ENCODE peak calls at places on chromosomes 13 and 19, in six cellular contexts. V, T, F, M, C and Q are unnamed samples.

GRCh38 chr13:65479692-65480091 is 1750.4 kb downstream of the PCDH9 start:
- DNase-seq in V (no peak), T (no peak), F (no peak), M (no peak), C (no peak), Q (no peak)

GRCh38 chr19:11435833-11436313 is 438 bp downstream of the PRKCSH start:
- DNase-seq in V (no peak), T (peak; percentile 31), F (no peak), M (no peak), C (peak; percentile 54), Q (no peak)

GRCh38 chr13:95251641-95252040 is 49.6 kb downstream of the ABCC4 start:
- DNase-seq in V (no peak), T (no peak), F (no peak), M (no peak), C (peak; percentile 44), Q (no peak)

GRCh38 chr19:18756896-18757295 is 34.2 kb downstream of the COMP start:
- DNase-seq in V (no peak), T (no peak), F (no peak), M (peak; percentile 90), C (no peak), Q (no peak)

GRCh38 chr19:7682175-7682855 is 1.7 kb downstream of the TRAPPC5 start:
- DNase-seq in V (no peak), T (no peak), F (no peak), M (no peak), C (no peak), Q (peak; percentile 72)

GRCh38 chr13:99432637-99433542 is 68.4 kb upstream of the TM9SF2 start:
- DNase-seq in V (peak; percentile 49), T (peak; percentile 73), F (peak; percentile 54), M (peak; percentile 76), C (peak; percentile 91), Q (peak; percentile 81)

GRCh38 chr13:73189766-73190165 is 131.0 kb downstream of the KLF5 start:
- DNase-seq in V (no peak), T (no peak), F (no peak), M (no peak), C (no peak), Q (no peak)

GRCh38 chr19:2840794-2841790 is at the start of gene ZNF555:
- DNase-seq in V (peak; percentile 97), T (peak; percentile 98), F (peak; percentile 95), M (peak; percentile 100), C (peak; percentile 99), Q (peak; percentile 99)

GRCh38 chr19:33302974-33303790 is 848 bp upstream of the CEBPA start:
- DNase-seq in V (no peak), T (peak; percentile 41), F (no peak), M (peak; percentile 68), C (peak; percentile 66), Q (peak; percentile 66)

GRCh38 chr13:59542303-59542702 is 621.4 kb downstream of the DIAPH3 start:
- DNase-seq in V (no peak), T (no peak), F (no peak), M (no peak), C (no peak), Q (no peak)

GRCh38 chr13:80873589-80873988 is 532.7 kb upstream of the SPRY2 start:
- DNase-seq in V (no peak), T (no peak), F (no peak), M (no peak), C (no peak), Q (no peak)

GRCh38 chr19:7681336-7682174 is 922 bp downstream of the TRAPPC5 start:
- DNase-seq in V (peak; percentile 67), T (peak; percentile 70), F (peak; percentile 62), M (peak; percentile 67), C (peak; percentile 71), Q (peak; percentile 88)

GRCh38 chr19:12834976-12835757 is 788 bp upstream of the RTBDN start:
- DNase-seq in V (no peak), T (no peak), F (no peak), M (no peak), C (no peak), Q (peak; percentile 73)

GRCh38 chr13:19836472-19836871 is 27.0 kb downstream of the ZMYM5 start:
- DNase-seq in V (no peak), T (peak; percentile 53), F (no peak), M (no peak), C (peak; percentile 28), Q (no peak)

GRCh38 chr13:82993417-82993816 is 888.9 kb downstream of the SLITRK1 start:
- DNase-seq in V (no peak), T (no peak), F (no peak), M (no peak), C (no peak), Q (no peak)

GRCh38 chr13:59126474-59126873 is 1037.3 kb downstream of the DIAPH3 start:
- DNase-seq in V (no peak), T (no peak), F (no peak), M (no peak), C (no peak), Q (no peak)

GRCh38 chr13:94550030-94550738 is 45.8 kb downstream of the TGDS start:
- DNase-seq in V (no peak), T (peak; percentile 52), F (no peak), M (peak; percentile 7), C (no peak), Q (no peak)

GRCh38 chr13:81577601-81578000 is 1236.7 kb upstream of the SPRY2 start:
- DNase-seq in V (no peak), T (no peak), F (no peak), M (no peak), C (peak; percentile 20), Q (no peak)

GRCh38 chr13:28474491-28475134 is 20.3 kb downstream of the FLT1 start:
- DNase-seq in V (no peak), T (no peak), F (no peak), M (no peak), C (peak; percentile 43), Q (no peak)

GRCh38 chr19:41421314-41421713 is 5.9 kb downstream of the B3GNT8 start:
- DNase-seq in V (no peak), T (no peak), F (no peak), M (no peak), C (no peak), Q (no peak)

GRCh38 chr19:58319241-58319640 is 7.6 kb upstream of the ZSCAN22 start:
- DNase-seq in V (no peak), T (no peak), F (no peak), M (no peak), C (no peak), Q (no peak)

GRCh38 chr13:86585826-86586225 is 786.6 kb upstream of the SLITRK6 start:
- DNase-seq in V (no peak), T (peak; percentile 93), F (no peak), M (no peak), C (peak; percentile 81), Q (no peak)

DNA sequence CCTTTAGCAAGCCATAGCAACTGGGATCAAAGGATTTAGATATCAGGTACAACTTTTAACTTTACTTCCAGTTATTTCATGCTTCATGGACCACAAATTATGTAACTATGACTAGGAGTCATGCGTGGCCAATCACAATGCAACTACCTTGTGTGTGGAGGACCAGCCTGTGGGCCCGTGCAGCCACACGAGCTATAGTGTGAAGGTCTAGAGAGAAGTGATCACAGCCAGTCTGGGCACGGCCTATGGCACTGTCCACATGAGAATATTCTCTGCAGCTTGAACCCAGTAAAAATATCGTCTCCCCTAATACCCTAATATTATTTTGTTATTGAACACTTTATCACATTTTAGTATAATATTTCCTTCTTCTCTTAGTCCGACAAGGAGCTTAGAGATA is 464.9 kb upstream of the MIR17HG start:
- DNase-seq in V (no peak), T (no peak), F (no peak), M (no peak), C (no peak), Q (no peak)
- H3K23ac ChIP-seq in V (no peak overlapping the region), T (no peak overlapping the region), F (no peak overlapping the region), M (no peak overlapping the region), C (no peak overlapping the region), Q (no peak overlapping the region)

DNA sequence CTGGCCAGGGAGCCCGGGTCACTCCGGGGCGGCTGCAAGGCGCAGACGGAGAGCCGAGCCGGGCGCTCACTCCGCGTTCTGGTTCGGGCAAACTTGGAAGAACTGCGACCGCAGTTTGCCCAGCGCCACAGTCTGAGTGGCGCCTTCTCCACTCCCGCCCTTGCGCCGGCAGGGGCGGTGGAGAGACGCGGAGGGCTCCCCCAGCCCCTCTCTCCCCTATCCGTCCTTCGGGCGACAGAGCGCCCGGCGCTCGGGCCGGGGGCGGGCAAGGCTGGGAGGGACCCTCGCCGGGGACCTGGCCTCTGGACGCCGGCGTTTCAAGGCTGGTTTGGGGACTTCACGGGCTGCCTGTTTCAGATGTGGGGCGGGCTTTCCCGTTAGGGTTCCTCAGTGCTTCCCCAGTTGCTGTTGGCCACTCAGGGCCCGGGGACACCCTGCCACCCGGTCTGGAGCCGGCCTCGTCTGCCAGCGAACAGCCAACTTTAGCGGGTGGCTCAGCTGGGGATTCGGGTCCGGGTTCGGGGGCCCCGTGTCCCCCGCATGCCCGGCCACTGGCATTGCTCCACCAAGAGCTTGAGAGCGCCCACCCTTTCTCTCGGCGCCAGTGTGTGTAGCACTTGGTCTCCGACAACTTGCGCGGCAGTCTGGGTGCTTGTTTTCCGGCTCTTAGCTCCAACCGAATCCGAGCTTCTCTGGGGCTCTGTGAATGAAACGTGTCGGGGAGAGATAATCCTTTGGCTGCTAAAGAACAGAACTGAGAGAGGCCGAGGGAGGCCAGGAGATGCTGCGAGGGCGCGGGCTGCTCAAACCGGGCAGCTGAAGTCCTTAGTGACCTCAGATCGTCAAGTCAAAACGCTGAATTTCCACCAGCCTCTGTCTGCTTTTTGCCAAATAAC is 1.5 kb downstream of the GPC6 start:
- DNase-seq in V (peak; percentile 89), T (peak; percentile 87), F (no peak), M (no peak), C (peak; percentile 93), Q (peak; percentile 78)
- H2AFZ ChIP-seq in V (peak overlapping the region; percentile 96), T (peak overlapping the region; percentile 94), F (peak overlapping the region; percentile 37), M (peak overlapping the region; percentile 97), C (peak overlapping the region; percentile 91), Q (no peak overlapping the region)

DNA sequence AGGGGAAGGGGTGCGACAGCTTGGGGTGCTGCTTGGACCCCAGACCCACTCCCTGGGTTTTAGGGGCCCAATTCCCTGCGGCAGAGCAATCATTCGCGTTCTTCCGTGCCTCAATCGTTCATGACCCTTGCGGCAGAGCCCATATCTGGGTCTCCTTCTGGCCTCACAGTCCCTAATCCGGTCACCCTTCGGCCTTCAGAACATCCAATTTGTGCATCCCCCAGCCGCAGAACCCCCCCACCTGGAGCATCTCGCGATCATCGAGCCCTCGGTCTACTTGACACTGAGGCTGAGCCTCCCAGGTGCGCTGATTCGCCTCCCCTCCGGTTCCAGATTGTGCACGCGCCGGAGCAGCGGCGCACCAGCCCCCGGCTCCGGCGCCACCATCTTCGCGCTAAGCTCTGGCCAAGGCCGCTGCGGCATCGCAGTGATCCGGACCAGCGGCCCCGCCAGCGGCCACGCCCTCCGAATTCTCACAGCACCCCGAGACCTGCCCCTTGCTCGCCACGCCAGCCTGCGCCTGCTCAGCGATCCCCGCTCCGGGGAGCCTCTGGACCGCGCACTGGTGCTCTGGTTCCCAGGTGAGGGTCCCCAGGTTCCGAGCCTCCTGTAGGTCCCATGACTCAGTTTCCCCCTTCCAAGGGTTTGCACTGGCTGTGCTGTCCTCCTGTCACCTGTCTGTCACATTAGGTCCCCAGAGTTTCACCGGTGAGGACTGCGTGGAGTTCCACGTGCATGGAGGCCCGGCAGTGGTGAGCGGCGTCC is 504 bp downstream of the GTPBP3 start:
- DNase-seq in V (no peak), T (no peak), F (no peak), M (no peak), C (no peak), Q (no peak)
- H3K23ac ChIP-seq in V (peak overlapping the region; percentile 16), T (peak overlapping the region; percentile 20), F (no peak overlapping the region), M (no peak overlapping the region), C (no peak overlapping the region), Q (no peak overlapping the region)

DNA sequence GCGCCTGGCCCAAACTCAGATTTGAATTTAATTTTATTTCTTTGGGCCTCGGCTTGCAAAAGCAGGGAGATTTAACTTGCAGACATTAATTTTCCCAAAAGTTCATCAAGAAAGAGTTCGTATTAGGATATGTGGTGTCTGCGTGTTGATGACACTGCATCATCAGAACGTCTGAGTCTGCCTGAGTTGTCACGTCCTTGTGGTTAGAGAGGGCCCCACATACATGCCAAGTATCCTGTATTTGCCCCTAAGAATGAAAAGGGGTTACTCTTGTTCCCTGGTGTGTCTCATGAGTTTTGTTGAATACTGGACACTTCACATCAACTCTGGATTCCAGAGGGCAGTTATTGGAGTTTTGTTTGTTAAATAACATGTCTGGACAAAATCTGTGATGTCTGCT is 5.6 kb upstream of the TEX29 start:
- DNase-seq in V (no peak), T (peak; percentile 49), F (no peak), M (no peak), C (peak; percentile 26), Q (no peak)
- H2AFZ ChIP-seq in V (no peak overlapping the region), T (no peak overlapping the region), F (no peak overlapping the region), M (no peak overlapping the region), C (no peak overlapping the region), Q (no peak overlapping the region)